ENCODE peak calls at places on chromosome 3, in four cellular contexts. H is uterus; I is CD4-positive, CD25-positive, alpha-beta regulatory T cell; T is foreskin fibroblast. C is an unnamed sample.

GRCh38 chr3:8824238-8824637 is 54.8 kb upstream of the OXTR start:
- DNase-seq in H (no peak), I (no peak), T (no peak), C (no peak)

GRCh38 chr3:48463703-48464102 is 17.2 kb downstream of the ATRIP start:
- DNase-seq in H (no peak), I (no peak), T (no peak), C (no peak)

GRCh38 chr3:113697192-113698090 is 999 bp upstream of the USF3 start:
- DNase-seq in H (peak; percentile 27), I (peak; percentile 7), T (no peak), C (no peak)

GRCh38 chr3:100226712-100227429 is 33.9 kb upstream of the TBC1D23 start:
- DNase-seq in H (no peak), I (no peak), T (peak; percentile 41), C (no peak)

GRCh38 chr3:178295257-178295912 is 240.9 kb upstream of the KCNMB2 start:
- DNase-seq in H (peak; percentile 45), I (no peak), T (peak; percentile 90), C (no peak)

GRCh38 chr3:121995190-121996137 is 26.6 kb downstream of the ILDR1 start:
- DNase-seq in H (no peak), I (no peak), T (peak; percentile 64), C (peak; percentile 58)

GRCh38 chr3:63343674-63344073 is 65.6 kb downstream of the SYNPR start:
- DNase-seq in H (peak; percentile 91), I (no peak), T (peak; percentile 99), C (peak; percentile 83)

GRCh38 chr3:58022490-58022889 is 14.3 kb downstream of the FLNB start:
- DNase-seq in H (no peak), I (no peak), T (no peak), C (no peak)

GRCh38 chr3:88773766-88774165 is 333.7 kb upstream of the EPHA3 start:
- DNase-seq in H (no peak), I (no peak), T (no peak), C (no peak)

GRCh38 chr3:17745894-17746293 is 3.5 kb upstream of the TBC1D5 start:
- DNase-seq in H (no peak), I (no peak), T (no peak), C (no peak)

GRCh38 chr3:39919281-39919680 is 109.9 kb downstream of the MYRIP start:
- DNase-seq in H (no peak), I (no peak), T (no peak), C (no peak)

GRCh38 chr3:42501321-42501680 is 1.1 kb upstream of the VIPR1 start:
- DNase-seq in H (no peak), I (no peak), T (no peak), C (no peak)

GRCh38 chr3:124346487-124346886 is 354.6 kb upstream of the ROPN1 start:
- DNase-seq in H (no peak), I (no peak), T (no peak), C (no peak)

GRCh38 chr3:133491481-133492059 is 81.9 kb upstream of the CDV3 start:
- DNase-seq in H (no peak), I (no peak), T (no peak), C (no peak)

GRCh38 chr3:101676219-101676764 is 640 bp downstream of the ZBTB11 start:
- DNase-seq in H (peak; percentile 96), I (peak; percentile 92), T (peak; percentile 97), C (no peak)

GRCh38 chr3:37053753-37054152 is 60.4 kb downstream of the MLH1 start:
- DNase-seq in H (no peak), I (no peak), T (no peak), C (no peak)

GRCh38 chr3:29597376-29598008 is 316.6 kb downstream of the RBMS3 start:
- DNase-seq in H (no peak), I (no peak), T (no peak), C (no peak)

GRCh38 chr3:63048365-63048764 is 173.1 kb upstream of the CADPS start:
- DNase-seq in H (no peak), I (no peak), T (no peak), C (no peak)

GRCh38 chr3:195475614-195476013 is 32.8 kb upstream of the ACAP2 start:
- DNase-seq in H (no peak), I (no peak), T (no peak), C (no peak)

GRCh38 chr3:193548406-193548805 is 6.3 kb downstream of the ATP13A4 start:
- DNase-seq in H (no peak), I (no peak), T (no peak), C (no peak)

GRCh38 chr3:171159024-171159821 is 132.7 kb upstream of the SLC2A2 start:
- DNase-seq in H (no peak), I (no peak), T (no peak), C (no peak)

GRCh38 chr3:152524198-152525140 is 255.7 kb downstream of the MBNL1 start:
- DNase-seq in H (no peak), I (peak; percentile 15), T (peak; percentile 33), C (peak; percentile 63)

GRCh38 chr3:23425410-23425809 is 222.3 kb downstream of the UBE2E2 start:
- DNase-seq in H (no peak), I (no peak), T (no peak), C (no peak)

GRCh38 chr3:54761661-54762060 is 166.2 kb downstream of the LRTM1 start:
- DNase-seq in H (no peak), I (no peak), T (no peak), C (no peak)

GRCh38 chr3:108552267-108553159 is 36.7 kb downstream of the CIP2A start:
- DNase-seq in H (no peak), I (no peak), T (peak; percentile 14), C (peak; percentile 59)

GRCh38 chr3:134992586-134992985 is 197.5 kb downstream of the EPHB1 start:
- DNase-seq in H (no peak), I (no peak), T (no peak), C (no peak)

GRCh38 chr3:36944641-36945270 is at the start of gene TRANK1:
- DNase-seq in H (peak; percentile 72), I (peak; percentile 68), T (peak; percentile 41), C (peak; percentile 14)

GRCh38 chr3:102471491-102471890 is 36.7 kb downstream of the ZPLD1 start:
- DNase-seq in H (no peak), I (no peak), T (no peak), C (no peak)

GRCh38 chr3:144350125-144350524 is 378.5 kb downstream of the DIPK2A start:
- DNase-seq in H (no peak), I (no peak), T (no peak), C (no peak)

GRCh38 chr3:125140817-125141595 is 71.5 kb downstream of the SLC12A8 start:
- DNase-seq in H (no peak), I (no peak), T (no peak), C (no peak)